ENCODE peak calls at places on chromosomes 7 and 10, in nine cellular contexts. H, W, E, Q, N, Z, L, X and V are unnamed samples.

GRCh38 chr10:22369433-22370072 is 24.3 kb downstream of the SPAG6 start:
- DNase-seq in H (no peak), W (no peak), E (peak; percentile 65), Q (no peak), N (no peak), Z (no peak), L (no peak), X (no peak), V (no peak)

GRCh38 chr7:153628825-153629224 is 423.4 kb upstream of the DPP6 start:
- DNase-seq in H (no peak), W (no peak), E (no peak), Q (no peak), N (no peak), Z (peak; percentile 12), L (peak; percentile 97), X (no peak), V (no peak)

GRCh38 chr7:85564861-85565630 is 378.2 kb upstream of the SEMA3D start:
- DNase-seq in H (no peak), W (no peak), E (peak; percentile 7), Q (no peak), N (no peak), Z (no peak), L (no peak), X (no peak), V (no peak)

GRCh38 chr7:130152270-130153141 is 52.7 kb downstream of the TMEM209 start:
- DNase-seq in H (no peak), W (no peak), E (no peak), Q (no peak), N (no peak), Z (no peak), L (no peak), X (peak; percentile 51), V (no peak)

GRCh38 chr7:112450807-112451661 is 774 bp downstream of the IFRD1 start:
- DNase-seq in H (peak; percentile 92), W (peak; percentile 91), E (peak; percentile 93), Q (peak; percentile 96), N (peak; percentile 89), Z (peak; percentile 98), L (peak; percentile 95), X (peak; percentile 83), V (peak; percentile 93)

GRCh38 chr10:62459072-62459471 is 84.9 kb downstream of the ZNF365 start:
- DNase-seq in H (no peak), W (no peak), E (no peak), Q (no peak), N (no peak), Z (no peak), L (no peak), X (no peak), V (no peak)

GRCh38 chr10:35577915-35578607 is 27.1 kb upstream of the GJD4 start:
- DNase-seq in H (no peak), W (no peak), E (no peak), Q (no peak), N (no peak), Z (no peak), L (no peak), X (no peak), V (no peak)

GRCh38 chr7:20562461-20562860 is 53.0 kb upstream of the ABCB5 start:
- DNase-seq in H (no peak), W (no peak), E (peak; percentile 24), Q (no peak), N (no peak), Z (no peak), L (no peak), X (no peak), V (no peak)

GRCh38 chr10:27742926-27743735 is 2.5 kb downstream of the MKX start:
- DNase-seq in H (no peak), W (peak; percentile 85), E (no peak), Q (no peak), N (peak; percentile 59), Z (no peak), L (no peak), X (peak; percentile 70), V (no peak)

GRCh38 chr10:1654811-1655356 is 82.4 kb downstream of the ADARB2 start:
- DNase-seq in H (no peak), W (no peak), E (no peak), Q (no peak), N (no peak), Z (no peak), L (no peak), X (no peak), V (no peak)

GRCh38 chr10:63265646-63266207 is 132.6 kb downstream of the NRBF2 start:
- DNase-seq in H (no peak), W (no peak), E (no peak), Q (no peak), N (no peak), Z (no peak), L (no peak), X (no peak), V (no peak)

GRCh38 chr10:7027913-7028808 is 382.7 kb downstream of the SFMBT2 start:
- DNase-seq in H (no peak), W (no peak), E (peak; percentile 18), Q (no peak), N (no peak), Z (no peak), L (no peak), X (no peak), V (no peak)

GRCh38 chr10:124381011-124381591 is 37.6 kb downstream of the OAT start:
- DNase-seq in H (no peak), W (no peak), E (peak; percentile 76), Q (no peak), N (no peak), Z (no peak), L (no peak), X (peak; percentile 8), V (no peak)